ENCODE peak calls at places on chromosomes 11 and 22, in ten cellular contexts. O is stromal cell of bone marrow; R is SK-N-DZ; N is G401; V is DMS153; A is NCI-H1092 treated with DMSO at 0.1 percent for 48 hours; X is activated T-helper 1 cell treated with Interleukin-2 at 50 U/mL for 16 hours; P is T-helper 9 cell; B is activated CD8-positive, alpha-beta memory T cell treated with anti-CD3 and anti-CD28 coated beads, Interleukin-2, amount 50 U/mL, for 48 hours; H is D721Med. L is an unnamed sample.

GRCh38 chr11:77487790-77488189 is 13.9 kb upstream of the PAK1 start:
- DNase-seq in O (no peak), R (no peak), N (no peak), V (no peak), A (no peak), X (no peak), P (no peak), B (no peak), H (no peak), L (no peak)

GRCh38 chr11:130101661-130102060 is 32.0 kb downstream of the APLP2 start:
- DNase-seq in O (no peak), R (peak), N (peak), V (no peak), A (no peak), X (no peak), P (no peak), B (no peak), H (no peak), L (no peak)

GRCh38 chr22:46569055-46569847 is 31.8 kb upstream of the CELSR1 start:
- DNase-seq in O (no peak), R (no peak), N (no peak), V (no peak), A (no peak), X (no peak), P (no peak), B (no peak), H (no peak), L (no peak)

GRCh38 chr22:40247976-40248375 is 70.3 kb downstream of the TNRC6B start:
- DNase-seq in O (no peak), R (no peak), N (no peak), V (no peak), A (no peak), X (peak), P (peak), B (peak), H (no peak), L (no peak)

GRCh38 chr11:2578934-2579280 is 120.9 kb downstream of the KCNQ1OT1 start:
- DNase-seq in O (no peak), R (no peak), N (no peak), V (no peak), A (no peak), X (no peak), P (no peak), B (no peak), H (no peak), L (no peak)

GRCh38 chr11:65410936-65411680 is 11.5 kb upstream of the NEAT1 start:
- DNase-seq in O (no peak), R (no peak), N (no peak), V (no peak), A (no peak), X (no peak), P (no peak), B (no peak), H (no peak), L (no peak)

GRCh38 chr11:18769802-18770456 is 21.7 kb downstream of the PTPN5 start:
- DNase-seq in O (no peak), R (no peak), N (no peak), V (no peak), A (no peak), X (no peak), P (no peak), B (no peak), H (no peak), L (no peak)

GRCh38 chr11:934437-934950 is 8.8 kb downstream of the AP2A2 start:
- DNase-seq in O (no peak), R (no peak), N (no peak), V (no peak), A (no peak), X (no peak), P (no peak), B (no peak), H (no peak), L (no peak)

GRCh38 chr22:29129644-29130201 is 56.9 kb downstream of the KREMEN1 start:
- DNase-seq in O (peak), R (no peak), N (no peak), V (peak), A (peak), X (no peak), P (no peak), B (no peak), H (no peak), L (peak)

GRCh38 chr11:115504279-115505158 is at the start of gene CADM1:
- DNase-seq in O (peak), R (peak), N (peak), V (peak), A (peak), X (peak), P (peak), B (peak), H (peak), L (peak)

GRCh38 chr11:114059278-114059983 is at the start of gene ZBTB16:
- DNase-seq in O (no peak), R (peak), N (peak), V (peak), A (peak), X (peak), P (peak), B (peak), H (no peak), L (peak)

GRCh38 chr11:61327669-61328071 is 5.2 kb downstream of the DDB1 start:
- DNase-seq in O (no peak), R (no peak), N (no peak), V (no peak), A (no peak), X (no peak), P (no peak), B (no peak), H (no peak), L (no peak)

GRCh38 chr22:31082606-31083376 is 1.7 kb downstream of the SMTN start:
- DNase-seq in O (no peak), R (peak), N (peak), V (no peak), A (no peak), X (no peak), P (no peak), B (peak), H (no peak), L (no peak)

GRCh38 chr11:109734602-109735001 is 312.6 kb downstream of the C11orf87 start:
- DNase-seq in O (peak), R (peak), N (no peak), V (no peak), A (no peak), X (no peak), P (no peak), B (no peak), H (no peak), L (no peak)

GRCh38 chr11:63490551-63491239 is at the start of gene PLAAT5:
- DNase-seq in O (no peak), R (no peak), N (no peak), V (no peak), A (no peak), X (no peak), P (peak), B (no peak), H (no peak), L (no peak)

GRCh38 chr11:1271002-1271401 is 38.4 kb downstream of the TOLLIP start:
- DNase-seq in O (no peak), R (no peak), N (no peak), V (no peak), A (no peak), X (no peak), P (no peak), B (no peak), H (no peak), L (no peak)

GRCh38 chr11:129278586-129279319 is 86.6 kb upstream of the ARHGAP32 start:
- DNase-seq in O (no peak), R (no peak), N (no peak), V (no peak), A (peak), X (no peak), P (no peak), B (peak), H (no peak), L (no peak)

GRCh38 chr22:20561882-20562281 is 54.5 kb downstream of the MED15 start:
- DNase-seq in O (no peak), R (no peak), N (no peak), V (no peak), A (no peak), X (no peak), P (no peak), B (no peak), H (no peak), L (no peak)

GRCh38 chr11:5366856-5367255 is 15.5 kb downstream of the OR51B6 start:
- DNase-seq in O (no peak), R (no peak), N (no peak), V (no peak), A (no peak), X (no peak), P (no peak), B (no peak), H (no peak), L (no peak)

GRCh38 chr11:19597194-19597593 is 115.4 kb upstream of the NAV2 start:
- DNase-seq in O (peak), R (no peak), N (no peak), V (no peak), A (no peak), X (no peak), P (no peak), B (no peak), H (no peak), L (no peak)

GRCh38 chr11:105718641-105719040 is 108.8 kb downstream of the GRIA4 start:
- DNase-seq in O (no peak), R (no peak), N (peak), V (no peak), A (no peak), X (no peak), P (no peak), B (no peak), H (no peak), L (no peak)